ENCODE peak calls at places on chromosomes 3 and 15, in eight cellular contexts. J is fibroblast of the aortic adventitia, I is GM12878, K is transverse colon, C is heart left ventricle, A is GM12865, W is right cardiac atrium, Q is tibial nerve. O is an unnamed sample.

GRCh38 chr3:56302417-56302816 is 165.8 kb downstream of the ERC2 start:
- DNase-seq in J (no peak), I (no peak), K (no peak), C (no peak), A (no peak), W (no peak), Q (no peak), O (no peak)

GRCh38 chr15:27686376-27686775 is 412.7 kb downstream of the OCA2 start:
- DNase-seq in J (no peak), I (no peak), K (no peak), C (no peak), A (no peak), W (no peak), Q (no peak), O (no peak)

GRCh38 chr3:73029321-73029796 is 32.1 kb upstream of the EBLN2 start:
- DNase-seq in J (peak; percentile 95), I (no peak), K (no peak), C (no peak), A (no peak), W (no peak), Q (no peak), O (no peak)

GRCh38 chr3:188486126-188486525 is 332.2 kb downstream of the LPP start:
- DNase-seq in J (peak; percentile 27), I (no peak), K (no peak), C (no peak), A (no peak), W (no peak), Q (no peak), O (no peak)

GRCh38 chr3:80097674-80098073 is 329.9 kb upstream of the ROBO1 start:
- DNase-seq in J (no peak), I (no peak), K (no peak), C (no peak), A (no peak), W (no peak), Q (no peak), O (no peak)

GRCh38 chr3:183579967-183580720 is 24.6 kb upstream of the KLHL6 start:
- DNase-seq in J (peak; percentile 70), I (no peak), K (no peak), C (peak; percentile 50), A (no peak), W (peak; percentile 61), Q (no peak), O (no peak)

GRCh38 chr3:12988728-12989454 is 84.3 kb downstream of the IQSEC1 start:
- DNase-seq in J (no peak), I (no peak), K (no peak), C (no peak), A (no peak), W (no peak), Q (no peak), O (no peak)

GRCh38 chr15:77659350-77660321 is 26.9 kb upstream of the LINGO1 start:
- DNase-seq in J (peak; percentile 81), I (no peak), K (peak; percentile 82), C (peak; percentile 52), A (peak; percentile 54), W (peak; percentile 78), Q (no peak), O (peak; percentile 69)

GRCh38 chr15:97981758-97982157 is 21.3 kb downstream of the ARRDC4 start:
- DNase-seq in J (no peak), I (no peak), K (no peak), C (no peak), A (no peak), W (no peak), Q (no peak), O (no peak)

GRCh38 chr15:26461847-26462608 is 310.8 kb downstream of the GABRB3 start:
- DNase-seq in J (no peak), I (no peak), K (no peak), C (no peak), A (no peak), W (no peak), Q (no peak), O (no peak)

GRCh38 chr15:88323468-88323867 is 66.9 kb upstream of the NTRK3 start:
- DNase-seq in J (no peak), I (no peak), K (no peak), C (no peak), A (no peak), W (no peak), Q (no peak), O (no peak)

DNA sequence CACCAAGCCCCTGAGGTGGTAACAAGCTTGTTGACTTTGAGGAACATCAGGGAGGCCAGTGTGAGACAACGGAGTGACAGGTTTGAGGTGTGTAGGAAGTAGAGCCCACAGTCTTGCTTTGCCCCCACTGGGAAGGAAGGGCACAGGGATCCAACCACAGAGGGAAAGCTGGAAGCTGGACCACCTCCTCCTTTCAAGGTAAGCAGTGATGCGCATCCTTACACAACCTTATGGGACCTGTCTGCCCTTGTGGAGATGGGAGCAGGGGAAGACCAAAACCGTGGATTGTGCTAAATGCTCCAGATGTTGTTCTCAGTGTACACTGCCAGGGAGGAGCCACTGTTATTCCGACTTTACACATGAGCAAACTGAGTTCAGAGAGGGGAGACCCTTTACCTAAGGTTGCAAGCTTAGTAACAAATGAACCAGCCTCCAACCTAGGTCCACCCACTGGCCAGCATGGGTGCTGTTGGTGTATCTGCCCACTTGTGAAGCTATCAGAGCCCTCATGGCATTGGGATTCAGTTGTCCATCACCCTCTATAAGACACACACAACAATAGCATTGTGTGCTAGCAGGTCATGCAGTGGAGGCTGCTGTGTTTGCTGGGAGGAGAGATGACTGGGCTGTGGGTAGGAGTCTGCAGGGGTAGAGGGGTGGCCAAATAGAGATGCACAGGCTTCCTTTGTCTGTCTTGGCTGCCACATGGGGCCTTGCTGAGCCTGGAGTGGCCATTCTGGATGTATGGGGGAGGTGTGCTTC is 600 bp upstream of the LSMEM2 start:
- DNase-seq in J (no peak), I (no peak), K (no peak), C (no peak), A (no peak), W (no peak), Q (no peak), O (no peak)
- H3K4me3 ChIP-seq in J (no peak overlapping the region), I (no peak overlapping the region), K (no peak overlapping the region), C (no peak overlapping the region), A (no peak overlapping the region), W (no peak overlapping the region), Q (no peak overlapping the region), O (no peak overlapping the region)

GRCh38 chr3:57545636-57546268 is 1.6 kb upstream of the DNAH12 start:
- DNase-seq in J (peak; percentile 65), I (no peak), K (no peak), C (peak; percentile 35), A (no peak), W (peak; percentile 69), Q (no peak), O (no peak)

GRCh38 chr3:57538465-57538864 is 5.7 kb downstream of the DNAH12 start:
- DNase-seq in J (no peak), I (no peak), K (no peak), C (no peak), A (no peak), W (no peak), Q (no peak), O (no peak)

GRCh38 chr3:57546616-57547015 is 2.5 kb upstream of the DNAH12 start:
- DNase-seq in J (no peak), I (no peak), K (no peak), C (no peak), A (no peak), W (no peak), Q (no peak), O (no peak)

GRCh38 chr3:57544181-57545125 is at the start of gene DNAH12:
- DNase-seq in J (peak; percentile 6), I (no peak), K (peak; percentile 14), C (no peak), A (no peak), W (peak; percentile 60), Q (no peak), O (peak; percentile 82)
- H3K4me3 ChIP-seq in J (peak within 1 kb of the TSS; percentile 49), I (no peak within 1 kb of the TSS), K (peak within 1 kb of the TSS; percentile 14), C (no peak within 1 kb of the TSS), A (no peak within 1 kb of the TSS), W (peak within 1 kb of the TSS; percentile 34), Q (no peak within 1 kb of the TSS), O (no peak within 1 kb of the TSS)

GRCh38 chr3:50155491-50155878 is 361 bp downstream of the SEMA3F start:
- DNase-seq in J (no peak), I (no peak), K (no peak), C (no peak), A (no peak), W (no peak), Q (no peak), O (no peak)

GRCh38 chr3:50155891-50156290 is 767 bp downstream of the SEMA3F start:
- DNase-seq in J (no peak), I (no peak), K (no peak), C (no peak), A (no peak), W (no peak), Q (no peak), O (peak; percentile 35)

GRCh38 chr3:50154840-50155490 is at the start of gene SEMA3F:
- DNase-seq in J (peak; percentile 51), I (no peak), K (peak; percentile 80), C (peak; percentile 73), A (peak; percentile 69), W (peak; percentile 84), Q (no peak), O (peak; percentile 81)

GRCh38 chr3:50153782-50154475 is 1.2 kb upstream of the SEMA3F start:
- DNase-seq in J (no peak), I (no peak), K (no peak), C (no peak), A (no peak), W (no peak), Q (no peak), O (no peak)

DNA sequence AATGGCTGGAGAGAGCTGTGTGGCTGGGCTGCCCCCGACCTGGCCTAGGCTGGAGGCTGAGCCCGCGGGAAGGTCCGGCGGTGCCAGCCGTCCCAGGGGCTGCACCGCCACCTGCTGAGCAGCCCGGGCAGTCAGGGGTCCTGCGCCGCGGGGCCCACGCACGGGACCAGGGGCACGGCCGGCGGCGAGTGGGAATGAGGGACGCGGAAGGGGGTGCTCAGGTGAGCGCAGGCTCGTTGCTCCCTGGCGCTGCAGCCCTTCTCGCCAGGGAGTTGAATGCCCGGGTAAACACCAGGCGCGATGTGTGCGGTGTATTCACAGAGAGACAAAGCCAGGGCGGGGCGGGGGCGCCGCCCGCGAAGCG is 666 bp upstream of the SEMA3F start:
- DNase-seq in J (no peak), I (no peak), K (no peak), C (no peak), A (peak; percentile 12), W (no peak), Q (no peak), O (no peak)
- H3K4me3 ChIP-seq in J (peak overlapping the region; percentile 22), I (peak overlapping the region; percentile 53), K (peak overlapping the region; percentile 62), C (peak overlapping the region; percentile 66), A (peak overlapping the region; percentile 27), W (peak overlapping the region; percentile 60), Q (peak overlapping the region; percentile 40), O (no peak overlapping the region)

GRCh38 chr3:35677797-35678196 is 38.5 kb downstream of the ARPP21 start:
- DNase-seq in J (peak; percentile 30), I (no peak), K (no peak), C (no peak), A (no peak), W (no peak), Q (no peak), O (no peak)

GRCh38 chr3:35678552-35679220 is 39.4 kb downstream of the ARPP21 start:
- DNase-seq in J (no peak), I (no peak), K (no peak), C (no peak), A (no peak), W (no peak), Q (no peak), O (no peak)

GRCh38 chr3:35685153-35685552 is 45.8 kb downstream of the ARPP21 start:
- DNase-seq in J (no peak), I (no peak), K (no peak), C (no peak), A (no peak), W (no peak), Q (no peak), O (no peak)

GRCh38 chr3:35679409-35680080 is 40.2 kb downstream of the ARPP21 start:
- DNase-seq in J (no peak), I (no peak), K (no peak), C (no peak), A (no peak), W (no peak), Q (no peak), O (no peak)

GRCh38 chr3:35680866-35681650 is 41.7 kb downstream of the ARPP21 start:
- DNase-seq in J (no peak), I (no peak), K (no peak), C (no peak), A (no peak), W (no peak), Q (no peak), O (no peak)
- H3K4me3 ChIP-seq in J (no peak overlapping the region), I (no peak overlapping the region), K (no peak overlapping the region), C (no peak overlapping the region), A (no peak overlapping the region), W (no peak overlapping the region), Q (no peak overlapping the region), O (no peak overlapping the region)